ENCODE peak calls at places on chromosomes 13 and 19, in four cellular contexts. One of them, this sample, is unnamed.

GRCh38 chr19:40398417-40399056 is 8.6 kb upstream of the HIPK4 start:
- DNase-seq in GM13977: no peak
- DNase-seq in RWPE1: peak; percentile 84
- DNase-seq in cardiac muscle cell: peak; percentile 38
- DNase-seq in this sample: no peak

GRCh38 chr19:19637523-19638251 is 5.8 kb downstream of the GMIP start:
- DNase-seq in cardiac muscle cell: no peak
- DNase-seq in RWPE1: no peak
- DNase-seq in GM13977: no peak
- DNase-seq in this sample: no peak

GRCh38 chr19:20367811-20368294 is 197.7 kb downstream of the ZNF737 start:
- DNase-seq in RWPE1: no peak
- DNase-seq in cardiac muscle cell: peak; percentile 52
- DNase-seq in GM13977: no peak
- DNase-seq in this sample: no peak

GRCh38 chr13:95756072-95756471 is 79.1 kb downstream of the DNAJC3 start:
- DNase-seq in GM13977: no peak
- DNase-seq in cardiac muscle cell: no peak
- DNase-seq in RWPE1: no peak
- DNase-seq in this sample: no peak

GRCh38 chr19:17614476-17614875 is 59.0 kb downstream of the COLGALT1 start:
- DNase-seq in cardiac muscle cell: no peak
- DNase-seq in GM13977: no peak
- DNase-seq in RWPE1: no peak
- DNase-seq in this sample: no peak

GRCh38 chr13:109287553-109287952 is 498.8 kb downstream of the IRS2 start:
- DNase-seq in cardiac muscle cell: no peak
- DNase-seq in GM13977: no peak
- DNase-seq in RWPE1: no peak
- DNase-seq in this sample: no peak

GRCh38 chr13:97521726-97522125 is 87.8 kb downstream of the RAP2A start:
- DNase-seq in GM13977: no peak
- DNase-seq in RWPE1: no peak
- DNase-seq in cardiac muscle cell: no peak
- DNase-seq in this sample: no peak

GRCh38 chr19:31253816-31254551 is 95.3 kb downstream of the TSHZ3 start:
- DNase-seq in GM13977: no peak
- DNase-seq in cardiac muscle cell: no peak
- DNase-seq in RWPE1: peak; percentile 86
- DNase-seq in this sample: no peak

GRCh38 chr19:55339225-55340143 is at the start of gene KMT5C:
- DNase-seq in cardiac muscle cell: peak; percentile 100
- DNase-seq in GM13977: peak; percentile 99
- DNase-seq in RWPE1: peak; percentile 100
- DNase-seq in this sample: peak; percentile 100

GRCh38 chr13:99501952-99502310 is 659 bp downstream of the TM9SF2 start:
- DNase-seq in cardiac muscle cell: peak; percentile 39
- DNase-seq in RWPE1: no peak
- DNase-seq in GM13977: no peak
- DNase-seq in this sample: no peak

GRCh38 chr13:35279500-35279899 is 197.0 kb downstream of the MAB21L1 start:
- DNase-seq in cardiac muscle cell: no peak
- DNase-seq in GM13977: no peak
- DNase-seq in RWPE1: no peak
- DNase-seq in this sample: no peak

GRCh38 chr19:47380559-47380958 is 31.4 kb downstream of the DHX34 start:
- DNase-seq in cardiac muscle cell: no peak
- DNase-seq in GM13977: no peak
- DNase-seq in RWPE1: no peak
- DNase-seq in this sample: no peak

GRCh38 chr19:4547303-4548237 is 7.7 kb upstream of the LRG1 start:
- DNase-seq in cardiac muscle cell: no peak
- DNase-seq in RWPE1: no peak
- DNase-seq in GM13977: no peak
- DNase-seq in this sample: no peak

GRCh38 chr13:69997061-69997460 is 110.6 kb upstream of the ATXN8OS start:
- DNase-seq in GM13977: no peak
- DNase-seq in cardiac muscle cell: no peak
- DNase-seq in RWPE1: no peak
- DNase-seq in this sample: no peak

GRCh38 chr13:103961784-103962183 is 895.6 kb upstream of the SLC10A2 start:
- DNase-seq in RWPE1: no peak
- DNase-seq in cardiac muscle cell: no peak
- DNase-seq in GM13977: no peak
- DNase-seq in this sample: no peak

GRCh38 chr19:29702958-29703320 is 12.1 kb downstream of the C19orf12 start:
- DNase-seq in RWPE1: no peak
- DNase-seq in GM13977: no peak
- DNase-seq in cardiac muscle cell: no peak
- DNase-seq in this sample: no peak

GRCh38 chr13:109336730-109337129 is 449.7 kb downstream of the IRS2 start:
- DNase-seq in GM13977: no peak
- DNase-seq in RWPE1: peak; percentile 4
- DNase-seq in cardiac muscle cell: no peak
- DNase-seq in this sample: peak; percentile 16

GRCh38 chr13:27264181-27264580 is 6.4 kb upstream of the RASL11A start:
- DNase-seq in GM13977: no peak
- DNase-seq in RWPE1: no peak
- DNase-seq in cardiac muscle cell: peak; percentile 30
- DNase-seq in this sample: no peak

GRCh38 chr19:17325881-17326594 is 8.6 kb downstream of the ANO8 start:
- DNase-seq in cardiac muscle cell: no peak
- DNase-seq in GM13977: no peak
- DNase-seq in RWPE1: no peak
- DNase-seq in this sample: no peak

GRCh38 chr13:101003566-101003965 is 329.0 kb upstream of the TMTC4 start:
- DNase-seq in RWPE1: no peak
- DNase-seq in cardiac muscle cell: no peak
- DNase-seq in GM13977: no peak
- DNase-seq in this sample: no peak

GRCh38 chr19:40519352-40520322 is 52.8 kb downstream of the SPTBN4 start:
- DNase-seq in GM13977: no peak
- DNase-seq in cardiac muscle cell: no peak
- DNase-seq in RWPE1: no peak
- DNase-seq in this sample: no peak

GRCh38 chr13:109919715-109920375 is 133.5 kb upstream of the IRS2 start:
- DNase-seq in RWPE1: no peak
- DNase-seq in cardiac muscle cell: no peak
- DNase-seq in GM13977: no peak
- DNase-seq in this sample: no peak

GRCh38 chr13:106594986-106595385 is 27.0 kb upstream of the ARGLU1 start:
- DNase-seq in RWPE1: no peak
- DNase-seq in cardiac muscle cell: no peak
- DNase-seq in GM13977: no peak
- DNase-seq in this sample: no peak

GRCh38 chr19:19466201-19466600 is 49.1 kb downstream of the TSSK6 start:
- DNase-seq in GM13977: no peak
- DNase-seq in cardiac muscle cell: no peak
- DNase-seq in RWPE1: no peak
- DNase-seq in this sample: no peak

GRCh38 chr13:58964048-58964447 is 1199.7 kb downstream of the DIAPH3 start:
- DNase-seq in GM13977: no peak
- DNase-seq in RWPE1: no peak
- DNase-seq in cardiac muscle cell: no peak
- DNase-seq in this sample: no peak

GRCh38 chr13:30718661-30719520 is 16.5 kb upstream of the ALOX5AP start:
- DNase-seq in RWPE1: peak; percentile 86
- DNase-seq in GM13977: no peak
- DNase-seq in cardiac muscle cell: no peak
- DNase-seq in this sample: no peak

GRCh38 chr19:40229926-40230417 is 3.5 kb upstream of the CCNP start:
- DNase-seq in GM13977: no peak
- DNase-seq in cardiac muscle cell: no peak
- DNase-seq in RWPE1: no peak
- DNase-seq in this sample: no peak

GRCh38 chr19:18443406-18443805 is 5.5 kb upstream of the ISYNA1 start:
- DNase-seq in cardiac muscle cell: no peak
- DNase-seq in RWPE1: no peak
- DNase-seq in GM13977: no peak
- DNase-seq in this sample: no peak

GRCh38 chr13:77833331-77833863 is 85.2 kb downstream of the EDNRB start:
- DNase-seq in cardiac muscle cell: no peak
- DNase-seq in GM13977: no peak
- DNase-seq in RWPE1: no peak
- DNase-seq in this sample: peak; percentile 68

GRCh38 chr19:56611288-56611687 is 16.2 kb downstream of the ZNF71 start:
- DNase-seq in GM13977: no peak
- DNase-seq in cardiac muscle cell: no peak
- DNase-seq in RWPE1: no peak
- DNase-seq in this sample: no peak

GRCh38 chr13:49098198-49098597 is 121.9 kb upstream of the MLNR start:
- DNase-seq in RWPE1: peak; percentile 61
- DNase-seq in cardiac muscle cell: no peak
- DNase-seq in GM13977: no peak
- DNase-seq in this sample: peak; percentile 44

DNA sequence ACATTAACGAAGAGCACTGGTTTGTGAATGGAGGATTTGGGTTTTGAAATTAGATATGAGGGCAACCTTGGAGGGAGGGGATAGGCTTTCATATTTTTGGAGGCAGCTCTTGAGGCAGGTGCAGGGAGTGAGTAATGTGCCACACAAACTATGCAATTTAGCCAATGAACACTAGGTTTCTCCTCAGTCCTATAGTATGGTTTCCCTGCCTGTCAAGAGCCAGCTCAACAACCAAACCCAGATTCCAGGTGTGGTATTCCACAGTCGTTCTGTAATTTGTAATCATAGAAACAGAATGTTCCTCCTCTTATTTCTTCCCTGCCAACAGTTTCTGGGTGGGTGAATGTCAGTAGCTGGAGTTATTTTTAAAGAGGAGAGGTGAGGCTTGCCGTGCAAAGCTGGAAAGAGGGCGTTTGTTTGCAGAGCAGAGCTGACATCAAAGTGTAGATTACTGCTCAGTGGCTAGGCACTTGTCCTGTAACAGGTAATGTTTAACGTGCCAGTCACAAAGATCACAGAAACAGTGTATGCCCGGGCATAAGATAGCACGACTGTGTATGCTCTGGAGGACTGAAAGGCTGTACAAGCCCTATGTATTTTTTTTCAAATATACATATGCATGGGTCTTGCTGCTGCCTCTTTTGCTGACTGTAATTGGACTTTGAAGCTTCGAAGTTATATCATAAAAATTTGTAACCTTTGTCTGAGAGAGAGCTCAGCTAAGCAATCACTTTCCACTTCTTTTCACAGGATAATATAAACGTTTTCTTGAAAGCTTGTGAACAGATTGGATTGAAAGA is 124.3 kb downstream of the LMO7 start:
- DNase-seq in GM13977: no peak
- DNase-seq in cardiac muscle cell: peak; percentile 40
- DNase-seq in RWPE1: peak; percentile 68
- DNase-seq in this sample: no peak
- TF ChIP-seq CTCF in GM13977: peak; percentile 33
- TF ChIP-seq CTCF in cardiac muscle cell: no peak
- TF ChIP-seq CTCF in RWPE1: no peak
- TF ChIP-seq CTCF in this sample: no peak

GRCh38 chr13:43285891-43286602 is 262.7 kb downstream of the DNAJC15 start:
- DNase-seq in cardiac muscle cell: no peak
- DNase-seq in GM13977: no peak
- DNase-seq in RWPE1: no peak
- DNase-seq in this sample: no peak
- TF ChIP-seq CTCF in cardiac muscle cell: no peak
- TF ChIP-seq CTCF in GM13977: no peak
- TF ChIP-seq CTCF in RWPE1: no peak
- TF ChIP-seq CTCF in this sample: no peak

GRCh38 chr19:294819-295686 is 3.9 kb upstream of the PLPP2 start:
- DNase-seq in cardiac muscle cell: peak; percentile 55
- DNase-seq in GM13977: peak; percentile 84
- DNase-seq in RWPE1: peak; percentile 35
- DNase-seq in this sample: no peak
- TF ChIP-seq CTCF in cardiac muscle cell: peak; percentile 73
- TF ChIP-seq CTCF in GM13977: peak; percentile 91
- TF ChIP-seq CTCF in RWPE1: peak; percentile 86
- TF ChIP-seq CTCF in this sample: peak; percentile 77

DNA sequence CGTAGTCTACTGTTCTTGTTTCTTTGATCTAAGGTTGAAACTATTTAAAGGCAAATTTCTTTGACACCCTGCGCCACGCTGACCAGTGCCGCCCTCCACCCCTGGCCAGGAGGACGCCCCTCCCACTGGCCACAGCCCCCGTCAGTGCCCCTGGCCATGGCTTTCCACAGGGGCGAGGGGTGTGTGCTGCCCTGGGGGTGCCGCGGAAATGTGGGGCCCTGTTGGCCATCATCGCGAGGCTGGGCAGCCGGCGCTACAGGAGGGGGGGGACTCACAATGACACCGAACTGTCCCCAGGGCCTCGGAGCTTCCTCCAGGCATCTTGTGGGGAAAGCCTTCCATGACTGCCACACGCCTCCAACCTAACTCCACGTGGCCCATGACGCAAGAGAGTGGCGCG is 10.9 kb downstream of the SHC2 start:
- DNase-seq in RWPE1: no peak
- DNase-seq in GM13977: no peak
- DNase-seq in cardiac muscle cell: no peak
- DNase-seq in this sample: no peak
- TF ChIP-seq CTCF in RWPE1: no peak
- TF ChIP-seq CTCF in GM13977: no peak
- TF ChIP-seq CTCF in cardiac muscle cell: no peak
- TF ChIP-seq CTCF in this sample: no peak

GRCh38 chr13:32016631-32017030 is 14.9 kb upstream of the FRY start:
- DNase-seq in GM13977: no peak
- DNase-seq in cardiac muscle cell: no peak
- DNase-seq in RWPE1: no peak
- DNase-seq in this sample: no peak
- TF ChIP-seq CTCF in GM13977: no peak
- TF ChIP-seq CTCF in cardiac muscle cell: no peak
- TF ChIP-seq CTCF in RWPE1: no peak
- TF ChIP-seq CTCF in this sample: no peak

This sample was measured in AG09319.